ENCODE peak calls at places on chromosomes 5 and 9, in six cellular contexts. T is heart left ventricle, D is A549, Y is endothelial cell of umbilical vein, A is uterus, I is fibroblast of lung. S is an unnamed sample. For H3K4me1, the result is how much of the 10 kb centered on the place peaks cover.

GRCh38 chr9:120985759-120986353 is 59.3 kb upstream of the TRAF1 start:
- DNase-seq in A (no peak), D (peak), T (no peak), I (peak), Y (peak), S (no peak)

GRCh38 chr5:102223542-102224444 is 72.3 kb downstream of the SLCO4C1 start:
- DNase-seq in Y (peak), A (no peak), I (peak), D (peak), T (no peak), S (no peak)

GRCh38 chr9:129237195-129237611 is 59.1 kb upstream of the IER5L start:
- DNase-seq in D (peak), I (peak), Y (peak), T (peak), A (peak), S (no peak)

GRCh38 chr9:130034570-130034969 is 8.4 kb downstream of the FNBP1 start:
- DNase-seq in T (no peak), D (no peak), I (peak), Y (peak), A (no peak), S (no peak)

GRCh38 chr5:107805166-107805565 is 134.4 kb upstream of the EFNA5 start:
- DNase-seq in I (no peak), Y (no peak), A (no peak), D (no peak), T (no peak), S (no peak)

GRCh38 chr9:137762414-137763061 is 115.0 kb upstream of the CACNA1B start:
- DNase-seq in Y (no peak), I (peak), T (peak), A (no peak), D (no peak), S (no peak)

GRCh38 chr9:72856985-72857631 is 95.7 kb downstream of the ALDH1A1 start:
- DNase-seq in A (no peak), Y (peak), I (peak), D (peak), T (peak), S (no peak)

GRCh38 chr9:110814159-110814558 is 145.6 kb downstream of the MUSK start:
- DNase-seq in I (no peak), Y (no peak), D (no peak), T (no peak), A (no peak), S (no peak)

GRCh38 chr5:81428866-81429265 is 34.9 kb upstream of the ACOT12 start:
- DNase-seq in A (no peak), D (peak), T (no peak), Y (peak), I (no peak), S (no peak)

GRCh38 chr5:43648499-43649124 is 45.6 kb downstream of the NNT start:
- DNase-seq in D (no peak), I (peak), Y (no peak), T (peak), A (peak), S (no peak)

GRCh38 chr5:127077346-127077745 is 4.0 kb upstream of the C5orf63 start:
- DNase-seq in D (no peak), I (no peak), T (no peak), Y (no peak), A (no peak), S (no peak)

GRCh38 chr5:178277346-178277745 is 44.7 kb upstream of the PHYKPL start:
- DNase-seq in D (no peak), A (no peak), T (peak), I (no peak), Y (no peak), S (no peak)

GRCh38 chr9:13279284-13280162 is at the start of gene MPDZ:
- DNase-seq in I (peak), Y (peak), A (peak), T (peak), D (peak), S (peak)

GRCh38 chr9:125538092-125538473 is 168.9 kb downstream of the MAPKAP1 start:
- DNase-seq in D (peak), T (no peak), Y (peak), I (peak), A (no peak), S (no peak)

GRCh38 chr9:133089271-133089671 is 27.5 kb downstream of the CEL start:
- DNase-seq in I (no peak), A (no peak), Y (no peak), D (peak), T (no peak), S (no peak)

GRCh38 chr5:83589786-83590185 is 118.2 kb downstream of the VCAN start:
- DNase-seq in T (no peak), I (no peak), D (no peak), Y (no peak), A (no peak), S (no peak)

GRCh38 chr9:94867842-94868312 is 141.4 kb downstream of the AOPEP start:
- DNase-seq in D (peak), Y (peak), I (peak), A (no peak), T (no peak), S (no peak)

GRCh38 chr9:113184509-113184908 is 33.7 kb downstream of the SLC31A2 start:
- DNase-seq in I (no peak), D (no peak), Y (no peak), T (no peak), A (no peak), S (no peak)

GRCh38 chr5:171868236-171868635 is 82.6 kb downstream of the SMIM23 start:
- DNase-seq in I (no peak), Y (no peak), D (no peak), A (no peak), T (no peak), S (no peak)

GRCh38 chr5:136080113-136080482 is 51.3 kb downstream of the TGFBI start:
- DNase-seq in Y (no peak), D (no peak), A (no peak), I (no peak), T (no peak), S (no peak)

GRCh38 chr5:159825551-159826051 is 90.7 kb upstream of the ADRA1B start:
- DNase-seq in I (peak), Y (no peak), D (peak), T (peak), A (peak), S (no peak)

GRCh38 chr9:89874351-89875321 is 269.8 kb downstream of the GADD45G start:
- DNase-seq in T (no peak), D (no peak), Y (no peak), I (peak), A (peak), S (no peak)

GRCh38 chr9:17398351-17398750 is 180.5 kb upstream of the SH3GL2 start:
- DNase-seq in I (peak), A (no peak), Y (no peak), D (no peak), T (no peak), S (no peak)

GRCh38 chr9:115296831-115297565 is 179.0 kb upstream of the TNC start:
- DNase-seq in I (no peak), D (no peak), Y (no peak), A (no peak), T (no peak), S (no peak)

GRCh38 chr9:88106492-88106891 is 31.8 kb downstream of the SPATA31C2 start:
- DNase-seq in Y (no peak), T (no peak), I (peak), D (peak), A (peak), S (no peak)

GRCh38 chr9:116901260-116901659 is 214.2 kb downstream of the TRIM32 start:
- DNase-seq in I (no peak), Y (no peak), A (no peak), D (no peak), T (no peak), S (no peak)

GRCh38 chr9:129319938-129320481 is 141.9 kb upstream of the IER5L start:
- DNase-seq in A (peak), Y (no peak), T (no peak), I (no peak), D (no peak), S (no peak)

GRCh38 chr5:82597437-82597836 is 319.3 kb upstream of the RPS23 start:
- DNase-seq in A (no peak), D (peak), I (no peak), T (no peak), Y (no peak), S (no peak)

GRCh38 chr9:114470581-114470980 is 34.7 kb downstream of the WHRN start:
- DNase-seq in D (no peak), T (no peak), A (no peak), I (no peak), Y (no peak), S (no peak)

GRCh38 chr9:19699757-19700156 is 89.1 kb downstream of the SLC24A2 start:
- DNase-seq in T (no peak), D (no peak), I (no peak), A (no peak), Y (no peak), S (no peak)

GRCh38 chr9:84860423-84861115 is 191.0 kb downstream of the NTRK2 start:
- DNase-seq in A (no peak), Y (no peak), D (no peak), I (no peak), T (no peak), S (no peak)

GRCh38 chr9:84863372-84863771 is 193.8 kb downstream of the NTRK2 start:
- DNase-seq in A (no peak), T (no peak), Y (no peak), I (no peak), D (no peak), S (no peak)

GRCh38 chr9:84862308-84862707 is 192.8 kb downstream of the NTRK2 start:
- DNase-seq in A (no peak), Y (no peak), D (no peak), T (no peak), I (no peak), S (no peak)

GRCh38 chr9:84866402-84866801 is 196.9 kb downstream of the NTRK2 start:
- DNase-seq in T (no peak), I (no peak), Y (no peak), A (no peak), D (no peak), S (no peak)

GRCh38 chr9:84862786-84863185 is 193.3 kb downstream of the NTRK2 start:
- DNase-seq in Y (peak), A (peak), T (peak), D (peak), I (peak), S (no peak)
- H3K27ac ChIP-seq in Y (peak), A (no peak), T (no peak), D (no peak), I (no peak), S (no peak)

GRCh38 chr5:14357861-14358260 is 214.7 kb downstream of the TRIO start:
- DNase-seq in I (no peak), D (no peak), Y (no peak), T (no peak), A (no peak), S (no peak)

GRCh38 chr5:14357441-14357840 is 214.3 kb downstream of the TRIO start:
- DNase-seq in D (no peak), I (no peak), T (peak), A (no peak), Y (peak), S (no peak)

GRCh38 chr5:14353661-14354474 is 210.7 kb downstream of the TRIO start:
- DNase-seq in T (no peak), D (no peak), A (no peak), I (no peak), Y (no peak), S (no peak)

GRCh38 chr5:14358536-14358935 is 215.4 kb downstream of the TRIO start:
- DNase-seq in Y (no peak), T (no peak), A (no peak), D (no peak), I (no peak), S (no peak)

GRCh38 chr5:14356305-14356704 is 213.2 kb downstream of the TRIO start:
- DNase-seq in A (no peak), I (no peak), D (no peak), Y (no peak), T (no peak), S (no peak)
- H3K4me1 ChIP-seq in A (under half), I (under half), D (under half), Y (under half), T (under half), S (under half)

DNA sequence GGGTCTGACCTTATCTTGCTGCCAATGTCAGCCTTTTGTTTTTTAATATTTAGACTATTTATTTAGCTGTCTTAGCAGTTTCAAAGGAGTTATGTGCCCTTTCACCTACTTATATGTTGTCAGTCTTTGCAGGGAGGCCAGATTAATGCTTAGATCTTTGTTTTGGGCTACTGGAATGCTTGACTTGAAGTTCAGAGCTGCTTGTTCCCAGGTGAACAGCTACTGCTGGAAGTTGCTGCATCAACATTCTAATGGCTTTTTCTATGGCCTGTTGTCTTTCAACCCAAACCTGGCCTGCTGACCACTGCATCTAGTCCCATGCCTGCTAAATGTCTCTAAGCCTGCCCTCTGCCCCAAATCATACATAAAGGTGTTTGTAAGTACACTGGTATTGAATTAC is 3.0 kb downstream of the SLC22A5 start:
- DNase-seq in A (no peak), Y (no peak), I (no peak), T (no peak), D (no peak), S (no peak)
- H3K27ac ChIP-seq in A (no peak), Y (no peak), I (no peak), T (no peak), D (peak), S (no peak)

GRCh38 chr9:119938871-119939270 is 569.6 kb upstream of the BRINP1 start:
- DNase-seq in A (no peak), D (no peak), I (no peak), Y (no peak), T (no peak), S (no peak)
- H3K4me1 ChIP-seq in A (under half), D (under half), I (under half), Y (under half), T (under half), S (under half)

GRCh38 chr9:112075009-112075378 is 100.1 kb downstream of the SUSD1 start:
- DNase-seq in A (no peak), T (no peak), Y (no peak), D (no peak), I (no peak), S (no peak)
- H3K27ac ChIP-seq in A (peak), T (peak), Y (peak), D (peak), I (peak), S (no peak)

GRCh38 chr5:72784129-72784528 is 32.3 kb upstream of the TNPO1 start:
- DNase-seq in I (no peak), Y (no peak), T (no peak), A (no peak), D (no peak), S (no peak)
- H3K4me1 ChIP-seq in I (under half), Y (under half), T (under half), A (under half), D (under half), S (under half)

GRCh38 chr5:175493260-175493659 is 14.9 kb downstream of the SFXN1 start:
- DNase-seq in D (no peak), A (no peak), T (no peak), I (no peak), Y (no peak), S (no peak)

GRCh38 chr5:175493726-175494125 is 15.4 kb downstream of the SFXN1 start:
- DNase-seq in T (no peak), I (no peak), D (no peak), A (no peak), Y (no peak), S (no peak)

GRCh38 chr5:175491223-175491622 is 12.9 kb downstream of the SFXN1 start:
- DNase-seq in D (no peak), Y (no peak), I (no peak), T (no peak), A (no peak), S (no peak)

GRCh38 chr5:175489693-175490443 is 11.5 kb downstream of the SFXN1 start:
- DNase-seq in I (no peak), Y (no peak), D (no peak), A (no peak), T (no peak), S (no peak)

GRCh38 chr5:175494271-175495183 is 16.2 kb downstream of the SFXN1 start:
- DNase-seq in Y (no peak), D (peak), T (no peak), A (no peak), I (no peak), S (no peak)
- H3K27ac ChIP-seq in Y (no peak), D (peak), T (no peak), A (no peak), I (no peak), S (no peak)

GRCh38 chr5:38162625-38163024 is 95.7 kb upstream of the EGFLAM start:
- DNase-seq in I (no peak), Y (no peak), T (no peak), A (no peak), D (no peak), S (no peak)
- H3K4me1 ChIP-seq in I (under half), Y (under half), T (under half), A (under half), D (under half), S (under half)

GRCh38 chr5:40779561-40779960 is 18.6 kb downstream of the PRKAA1 start:
- DNase-seq in I (no peak), A (no peak), D (no peak), Y (no peak), T (no peak), S (no peak)

GRCh38 chr5:40780199-40780598 is 18.0 kb downstream of the PRKAA1 start:
- DNase-seq in A (no peak), D (no peak), T (no peak), I (no peak), Y (no peak), S (no peak)

GRCh38 chr5:40780858-40781257 is 17.3 kb downstream of the PRKAA1 start:
- DNase-seq in Y (no peak), T (no peak), A (no peak), I (no peak), D (no peak), S (no peak)

GRCh38 chr5:40784027-40784653 is 14.0 kb downstream of the PRKAA1 start:
- DNase-seq in D (peak), A (no peak), T (no peak), Y (no peak), I (no peak), S (no peak)

GRCh38 chr5:40781843-40782409 is 16.2 kb downstream of the PRKAA1 start:
- DNase-seq in A (no peak), T (peak), Y (no peak), I (peak), D (no peak), S (no peak)
- H3K27ac ChIP-seq in A (no peak), T (no peak), Y (no peak), I (no peak), D (no peak), S (no peak)